ENCODE peak calls at places on chromosome 3, in eight cellular contexts. C is brain microvascular endothelial cell; Z is tibial nerve; B is pancreas; R is fibroblast of pulmonary artery; O is fibroblast of the aortic adventitia; D is choroid plexus epithelial cell; I is CD8-positive, alpha-beta T cell. Y is an unnamed sample.

GRCh38 chr3:78565712-78566111 is 1202.1 kb downstream of the ROBO1 start:
- DNase-seq in C (no peak), Z (no peak), B (no peak), R (no peak), O (no peak), D (no peak), I (no peak), Y (no peak)

GRCh38 chr3:4410174-4410573 is 56.9 kb downstream of the SUMF1 start:
- DNase-seq in C (no peak), Z (no peak), B (no peak), R (peak; percentile 14), O (no peak), D (no peak), I (no peak), Y (no peak)

GRCh38 chr3:14484741-14485140 is 55.4 kb downstream of the GRIP2 start:
- DNase-seq in C (no peak), Z (no peak), B (no peak), R (no peak), O (no peak), D (no peak), I (no peak), Y (no peak)

GRCh38 chr3:124882749-124883148 is 4.4 kb downstream of the ITGB5 start:
- DNase-seq in C (peak; percentile 37), Z (no peak), B (no peak), R (no peak), O (no peak), D (peak; percentile 30), I (no peak), Y (no peak)

GRCh38 chr3:155388417-155388816 is 94.9 kb upstream of the STRIT1 start:
- DNase-seq in C (no peak), Z (no peak), B (no peak), R (no peak), O (no peak), D (no peak), I (no peak), Y (no peak)

GRCh38 chr3:116129187-116129945 is 315.9 kb downstream of the LSAMP start:
- DNase-seq in C (no peak), Z (no peak), B (no peak), R (no peak), O (no peak), D (no peak), I (no peak), Y (no peak)

GRCh38 chr3:64595253-64595694 is 92.5 kb downstream of the ADAMTS9 start:
- DNase-seq in C (peak; percentile 94), Z (peak; percentile 67), B (no peak), R (peak; percentile 95), O (peak; percentile 90), D (peak; percentile 99), I (no peak), Y (peak; percentile 66)

GRCh38 chr3:52014613-52015012 is 18.9 kb upstream of the RPL29 start:
- DNase-seq in C (no peak), Z (no peak), B (no peak), R (no peak), O (no peak), D (no peak), I (no peak), Y (peak; percentile 22)

GRCh38 chr3:191244242-191244867 is 45.3 kb downstream of the OSTN start:
- DNase-seq in C (no peak), Z (no peak), B (no peak), R (peak; percentile 60), O (peak; percentile 56), D (peak; percentile 53), I (no peak), Y (peak; percentile 28)

GRCh38 chr3:139533781-139534443 is 5.6 kb downstream of the RBP1 start:
- DNase-seq in C (peak; percentile 92), Z (no peak), B (peak; percentile 59), R (peak; percentile 27), O (peak; percentile 72), D (peak; percentile 84), I (no peak), Y (peak; percentile 81)

GRCh38 chr3:107841864-107842263 is 249.0 kb downstream of the CD47 start:
- DNase-seq in C (no peak), Z (no peak), B (no peak), R (no peak), O (peak; percentile 21), D (no peak), I (no peak), Y (no peak)

GRCh38 chr3:178500631-178501030 is 35.6 kb upstream of the KCNMB2 start:
- DNase-seq in C (no peak), Z (no peak), B (no peak), R (no peak), O (no peak), D (no peak), I (no peak), Y (peak; percentile 48)

GRCh38 chr3:113541519-113541918 is 9.2 kb downstream of the SIDT1 start:
- DNase-seq in C (no peak), Z (no peak), B (no peak), R (no peak), O (no peak), D (no peak), I (no peak), Y (no peak)

GRCh38 chr3:113546414-113546893 is 14.1 kb downstream of the SIDT1 start:
- DNase-seq in C (no peak), Z (no peak), B (no peak), R (no peak), O (no peak), D (no peak), I (no peak), Y (no peak)

GRCh38 chr3:113545594-113545993 is 13.2 kb downstream of the SIDT1 start:
- DNase-seq in C (no peak), Z (no peak), B (no peak), R (no peak), O (no peak), D (no peak), I (no peak), Y (no peak)
- H3K4me3 ChIP-seq in C (no peak overlapping the region), Z (no peak overlapping the region), B (no peak overlapping the region), R (no peak overlapping the region), O (no peak overlapping the region), D (no peak overlapping the region), I (no peak overlapping the region), Y (no peak overlapping the region)

GRCh38 chr3:185197071-185197470 is 44.2 kb upstream of the C3orf70 start:
- DNase-seq in C (no peak), Z (no peak), B (no peak), R (no peak), O (no peak), D (no peak), I (no peak), Y (no peak)
- TF ChIP-seq CTCF in C (no peak), Z (no peak), B (no peak), R (no peak), O (no peak), D (no peak), I (no peak), Y (no peak)

DNA sequence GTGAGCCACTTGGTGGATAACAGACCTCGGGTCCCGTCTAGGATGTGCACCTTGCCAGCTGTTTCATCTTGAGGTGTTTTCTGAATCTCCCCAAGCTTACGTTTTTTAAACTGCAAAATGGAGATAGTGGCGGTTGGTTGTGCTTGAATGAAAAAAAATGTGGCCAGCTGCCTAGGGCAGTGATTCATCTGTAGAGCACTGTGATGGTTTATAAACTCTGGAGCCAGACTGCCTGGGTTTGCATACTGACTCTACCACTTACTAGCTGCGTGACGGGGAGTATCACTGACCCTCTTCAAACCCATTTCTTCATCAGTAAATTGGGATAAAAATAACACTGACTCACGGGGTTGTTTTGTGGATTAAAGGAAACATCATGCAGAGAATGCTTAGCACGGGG is 159.1 kb downstream of the CHL1 start:
- DNase-seq in C (no peak), Z (no peak), B (no peak), R (no peak), O (peak; percentile 5), D (no peak), I (no peak), Y (peak; percentile 22)
- H3K4me3 ChIP-seq in C (no peak overlapping the region), Z (no peak overlapping the region), B (no peak overlapping the region), R (no peak overlapping the region), O (no peak overlapping the region), D (no peak overlapping the region), I (no peak overlapping the region), Y (no peak overlapping the region)

GRCh38 chr3:43996379-43997301 is 245.0 kb upstream of the TOPAZ1 start:
- DNase-seq in C (no peak), Z (no peak), B (peak; percentile 35), R (peak; percentile 16), O (peak; percentile 46), D (peak; percentile 24), I (no peak), Y (no peak)
- TF ChIP-seq CTCF in C (peak; percentile 46), Z (peak; percentile 19), B (no peak), R (no peak), O (peak; percentile 37), D (peak; percentile 23), I (no peak), Y (peak; percentile 5)